ENCODE peak calls at places on chromosome 12, in ten cellular contexts. M is DMS153, P is HFF-Myc, I is NCI-H1930, Q is fibroblast of the conjunctiva, L is omental fat pad, K is left ventricle myocardium superior, Z is KBM-7, C is WERI-Rb-1, R is NT2/D1. O is an unnamed sample.

GRCh38 chr12:87995581-87996178 is 33.5 kb downstream of the C12orf50 start:
- DNase-seq in M (peak), P (peak), I (peak), Q (peak), L (no peak), K (peak), Z (peak), C (peak), R (peak), O (peak)

GRCh38 chr12:92141585-92142244 is 3.9 kb downstream of the BTG1 start:
- DNase-seq in M (no peak), P (no peak), I (no peak), Q (no peak), L (no peak), K (no peak), Z (no peak), C (no peak), R (no peak), O (no peak)

GRCh38 chr12:5123921-5124320 is 80.2 kb downstream of the KCNA5 start:
- DNase-seq in M (no peak), P (no peak), I (no peak), Q (no peak), L (no peak), K (no peak), Z (no peak), C (no peak), R (no peak), O (no peak)

GRCh38 chr12:112184056-112184887 is 58.9 kb downstream of the TRAFD1 start:
- DNase-seq in M (no peak), P (no peak), I (no peak), Q (no peak), L (no peak), K (no peak), Z (no peak), C (no peak), R (no peak), O (no peak)

GRCh38 chr12:88334271-88334670 is 192.2 kb downstream of the TMTC3 start:
- DNase-seq in M (no peak), P (no peak), I (peak), Q (no peak), L (no peak), K (no peak), Z (no peak), C (no peak), R (no peak), O (peak)

GRCh38 chr12:68286396-68286795 is 33.0 kb upstream of the IL22 start:
- DNase-seq in M (no peak), P (no peak), I (no peak), Q (no peak), L (no peak), K (no peak), Z (no peak), C (no peak), R (no peak), O (no peak)

GRCh38 chr12:50991296-50991695 is 34.9 kb downstream of the SLC11A2 start:
- DNase-seq in M (no peak), P (no peak), I (no peak), Q (no peak), L (no peak), K (no peak), Z (no peak), C (no peak), R (no peak), O (no peak)

GRCh38 chr12:130483616-130484180 is 146.0 kb downstream of the PIWIL1 start:
- DNase-seq in M (no peak), P (no peak), I (no peak), Q (no peak), L (no peak), K (no peak), Z (no peak), C (no peak), R (no peak), O (no peak)

GRCh38 chr12:109802828-109803227 is 30.4 kb downstream of the TRPV4 start:
- DNase-seq in M (no peak), P (no peak), I (no peak), Q (no peak), L (no peak), K (no peak), Z (no peak), C (no peak), R (no peak), O (no peak)

GRCh38 chr12:108310489-108310888 is 28.6 kb downstream of the CMKLR1 start:
- DNase-seq in M (no peak), P (no peak), I (no peak), Q (no peak), L (no peak), K (no peak), Z (no peak), C (no peak), R (no peak), O (no peak)

GRCh38 chr12:52618866-52619265 is 507 bp upstream of the KRT73 start:
- DNase-seq in M (no peak), P (no peak), I (no peak), Q (no peak), L (no peak), K (no peak), Z (no peak), C (no peak), R (no peak), O (no peak)

GRCh38 chr12:75120202-75120774 is 89.4 kb downstream of the KCNC2 start:
- DNase-seq in M (no peak), P (no peak), I (no peak), Q (no peak), L (no peak), K (no peak), Z (no peak), C (no peak), R (no peak), O (no peak)

GRCh38 chr12:121451931-121452330 is 52.0 kb downstream of the RNF34 start:
- DNase-seq in M (no peak), P (no peak), I (no peak), Q (no peak), L (no peak), K (no peak), Z (no peak), C (no peak), R (no peak), O (no peak)

O was measured in HS-27A.